ENCODE peak calls at places on chromosomes 4 and X, in ten cellular contexts. G is mammary epithelial cell; C is heart left ventricle; U is sigmoid colon; I is WERI-Rb-1; L is suprapubic skin; E is thoracic aorta; J is transverse colon; D is AG04450; N is naive thymus-derived CD4-positive, alpha-beta T cell. M is an unnamed sample.

GRCh38 chrX:70033348-70033747 is 16.4 kb downstream of the AWAT2 start:
- DNase-seq in G (no peak), C (no peak), U (no peak), I (peak), L (no peak), E (no peak), J (no peak), D (no peak), N (no peak), M (peak)

GRCh38 chr4:165198329-165198728 is 9.0 kb upstream of the KLHL2 start:
- DNase-seq in G (peak), C (no peak), U (no peak), I (no peak), L (no peak), E (no peak), J (no peak), D (no peak), N (no peak), M (no peak)

GRCh38 chr4:136392576-136392975 is 1139.7 kb downstream of the PCDH18 start:
- DNase-seq in G (no peak), C (no peak), U (no peak), I (no peak), L (no peak), E (no peak), J (no peak), D (peak), N (no peak), M (peak)

GRCh38 chr4:76611164-76611563 is 176.1 kb downstream of the SHROOM3 start:
- DNase-seq in G (no peak), C (no peak), U (no peak), I (no peak), L (no peak), E (no peak), J (no peak), D (no peak), N (no peak), M (no peak)

GRCh38 chrX:80879916-80880315 is 70.2 kb upstream of the BRWD3 start:
- DNase-seq in G (peak), C (no peak), U (no peak), I (no peak), L (no peak), E (no peak), J (no peak), D (no peak), N (no peak), M (no peak)

GRCh38 chr4:187780070-187780469 is 215.5 kb upstream of the ZFP42 start:
- DNase-seq in G (no peak), C (no peak), U (no peak), I (no peak), L (no peak), E (no peak), J (peak), D (no peak), N (no peak), M (no peak)

GRCh38 chrX:131405497-131405896 is 116.4 kb upstream of the IGSF1 start:
- DNase-seq in G (no peak), C (no peak), U (no peak), I (no peak), L (no peak), E (no peak), J (no peak), D (no peak), N (no peak), M (no peak)

GRCh38 chrX:133415276-133416105 is at the start of gene GPC4:
- DNase-seq in G (peak), C (peak), U (peak), I (no peak), L (no peak), E (no peak), J (peak), D (no peak), N (no peak), M (peak)

GRCh38 chrX:39491548-39492297 is 606.0 kb downstream of the BCOR start:
- DNase-seq in G (no peak), C (no peak), U (no peak), I (peak), L (no peak), E (no peak), J (peak), D (no peak), N (peak), M (no peak)

GRCh38 chrX:64642482-64642881 is 247.2 kb upstream of the MTMR8 start:
- DNase-seq in G (no peak), C (no peak), U (no peak), I (peak), L (no peak), E (no peak), J (no peak), D (no peak), N (no peak), M (no peak)

GRCh38 chr4:73446336-73446938 is 10.4 kb downstream of the AFP start:
- DNase-seq in G (peak), C (no peak), U (no peak), I (peak), L (no peak), E (no peak), J (no peak), D (no peak), N (peak), M (peak)

GRCh38 chr4:16021804-16022560 is 59.0 kb upstream of the FGFBP2 start:
- DNase-seq in G (no peak), C (peak), U (no peak), I (no peak), L (no peak), E (no peak), J (no peak), D (no peak), N (no peak), M (no peak)

GRCh38 chr4:787561-787981 is 38.4 kb downstream of the CPLX1 start:
- DNase-seq in G (no peak), C (no peak), U (peak), I (no peak), L (no peak), E (no peak), J (no peak), D (no peak), N (no peak), M (no peak)

GRCh38 chr4:61994036-61994435 is 793.9 kb downstream of the ADGRL3 start:
- DNase-seq in G (peak), C (no peak), U (no peak), I (no peak), L (no peak), E (no peak), J (peak), D (no peak), N (no peak), M (peak)

GRCh38 chr4:34293459-34293858 is 1950.9 kb downstream of the ARAP2 start:
- DNase-seq in G (no peak), C (no peak), U (no peak), I (no peak), L (no peak), E (no peak), J (no peak), D (no peak), N (no peak), M (no peak)

GRCh38 chrX:905828-906566 is 275.4 kb downstream of the SHOX start:
- DNase-seq in G (no peak), C (no peak), U (no peak), I (no peak), L (no peak), E (no peak), J (no peak), D (no peak), N (no peak), M (peak)

GRCh38 chr4:177251237-177251636 is 58.4 kb upstream of the NEIL3 start:
- DNase-seq in G (no peak), C (no peak), U (no peak), I (no peak), L (no peak), E (no peak), J (peak), D (no peak), N (no peak), M (no peak)

GRCh38 chr4:37936889-37937498 is 23.2 kb upstream of the PTTG2 start:
- DNase-seq in G (no peak), C (peak), U (no peak), I (no peak), L (no peak), E (no peak), J (no peak), D (no peak), N (no peak), M (no peak)

GRCh38 chr4:105369988-105370387 is 103.9 kb downstream of the PPA2 start:
- DNase-seq in G (no peak), C (no peak), U (no peak), I (no peak), L (no peak), E (no peak), J (no peak), D (peak), N (no peak), M (no peak)

GRCh38 chr4:82842593-82842992 is 44.0 kb upstream of the SCD5 start:
- DNase-seq in G (no peak), C (no peak), U (no peak), I (no peak), L (no peak), E (no peak), J (no peak), D (no peak), N (no peak), M (peak)

GRCh38 chrX:135432881-135433521 is 11.3 kb downstream of the SMIM10L2A start:
- DNase-seq in G (no peak), C (no peak), U (no peak), I (no peak), L (no peak), E (no peak), J (no peak), D (no peak), N (no peak), M (no peak)

GRCh38 chrX:139204903-139205667 is 325.5 kb upstream of the F9 start:
- DNase-seq in G (peak), C (no peak), U (peak), I (no peak), L (no peak), E (no peak), J (peak), D (no peak), N (no peak), M (no peak)

GRCh38 chrX:30627818-30628652 is 25.2 kb upstream of the GK start:
- DNase-seq in G (no peak), C (no peak), U (no peak), I (no peak), L (no peak), E (no peak), J (no peak), D (no peak), N (no peak), M (no peak)

GRCh38 chr4:23875317-23875716 is 14.5 kb downstream of the PPARGC1A start:
- DNase-seq in G (no peak), C (no peak), U (no peak), I (no peak), L (no peak), E (no peak), J (no peak), D (no peak), N (no peak), M (no peak)

GRCh38 chrX:19893722-19894121 is 6.3 kb upstream of the SH3KBP1 start:
- DNase-seq in G (no peak), C (no peak), U (no peak), I (no peak), L (no peak), E (no peak), J (no peak), D (no peak), N (no peak), M (peak)

GRCh38 chr4:63583561-63583960 is 825.7 kb downstream of the TECRL start:
- DNase-seq in G (no peak), C (no peak), U (no peak), I (no peak), L (no peak), E (no peak), J (no peak), D (no peak), N (no peak), M (no peak)

GRCh38 chr4:186840222-186840701 is 116.6 kb upstream of the FAT1 start:
- DNase-seq in G (no peak), C (peak), U (peak), I (no peak), L (no peak), E (no peak), J (peak), D (peak), N (no peak), M (peak)

GRCh38 chr4:17587094-17587822 is 10.3 kb downstream of the LAP3 start:
- DNase-seq in G (no peak), C (no peak), U (no peak), I (no peak), L (no peak), E (no peak), J (no peak), D (no peak), N (no peak), M (no peak)

GRCh38 chr4:6499241-6499605 is 26.8 kb upstream of the PPP2R2C start:
- DNase-seq in G (peak), C (no peak), U (no peak), I (no peak), L (peak), E (no peak), J (no peak), D (no peak), N (no peak), M (no peak)

GRCh38 chr4:64883087-64883926 is 474.1 kb upstream of the TECRL start:
- DNase-seq in G (no peak), C (no peak), U (no peak), I (no peak), L (no peak), E (no peak), J (no peak), D (no peak), N (no peak), M (no peak)

GRCh38 chr4:25177147-25177546 is 16.9 kb upstream of the SEPSECS start:
- DNase-seq in G (no peak), C (no peak), U (no peak), I (no peak), L (no peak), E (no peak), J (no peak), D (no peak), N (no peak), M (no peak)

GRCh38 chr4:25171451-25171850 is 11.2 kb upstream of the SEPSECS start:
- DNase-seq in G (no peak), C (no peak), U (no peak), I (no peak), L (no peak), E (no peak), J (no peak), D (no peak), N (no peak), M (no peak)

GRCh38 chr4:25174674-25175073 is 14.4 kb upstream of the SEPSECS start:
- DNase-seq in G (peak), C (no peak), U (no peak), I (no peak), L (no peak), E (no peak), J (no peak), D (no peak), N (no peak), M (no peak)

GRCh38 chr4:25169446-25169845 is 9.2 kb upstream of the SEPSECS start:
- DNase-seq in G (peak), C (no peak), U (no peak), I (no peak), L (no peak), E (no peak), J (no peak), D (no peak), N (no peak), M (no peak)

GRCh38 chr4:25172964-25173917 is 13.0 kb upstream of the SEPSECS start:
- DNase-seq in G (peak), C (peak), U (peak), I (no peak), L (no peak), E (peak), J (no peak), D (peak), N (no peak), M (peak)
- H3K27ac ChIP-seq in G (peak), C (peak), U (peak), I (no peak), L (peak), E (peak), J (peak), D (peak), N (no peak), M (peak)

GRCh38 chr4:151013944-151014343 is 1.1 kb downstream of the LRBA start:
- DNase-seq in G (no peak), C (no peak), U (no peak), I (no peak), L (no peak), E (no peak), J (no peak), D (no peak), N (no peak), M (no peak)
- H3K27ac ChIP-seq in G (peak), C (no peak), U (peak), I (no peak), L (no peak), E (no peak), J (peak), D (no peak), N (peak), M (no peak)

GRCh38 chr4:68494688-68495087 is 47.4 kb downstream of the TMPRSS11E start:
- DNase-seq in G (no peak), C (no peak), U (no peak), I (no peak), L (no peak), E (no peak), J (no peak), D (no peak), N (no peak), M (no peak)
- H3K27ac ChIP-seq in G (no peak), C (no peak), U (no peak), I (no peak), L (no peak), E (no peak), J (no peak), D (no peak), N (no peak), M (no peak)

DNA sequence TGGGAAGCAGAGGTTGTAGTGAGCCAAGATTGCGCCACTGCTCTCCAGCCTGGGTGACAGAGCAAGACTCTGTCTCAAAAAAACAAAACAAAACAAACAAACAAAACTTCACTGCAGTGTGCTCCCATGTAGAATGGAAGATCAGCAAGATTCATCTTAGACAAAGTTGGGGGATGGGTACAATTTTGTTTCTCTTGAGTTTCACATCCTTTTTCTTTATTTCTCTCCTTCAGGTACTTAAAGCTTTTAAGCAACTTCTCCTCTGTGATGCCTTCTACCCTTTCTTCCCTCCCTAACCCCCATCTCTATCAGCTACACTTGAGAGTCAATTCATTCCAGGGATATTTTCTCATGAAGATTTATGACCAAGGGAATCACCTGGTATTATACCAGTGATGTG is 15.5 kb upstream of the RBBP7 start:
- DNase-seq in G (no peak), C (no peak), U (no peak), I (no peak), L (no peak), E (no peak), J (no peak), D (no peak), N (no peak), M (no peak)
- H3K27ac ChIP-seq in G (no peak), C (no peak), U (no peak), I (no peak), L (no peak), E (no peak), J (no peak), D (no peak), N (no peak), M (no peak)

DNA sequence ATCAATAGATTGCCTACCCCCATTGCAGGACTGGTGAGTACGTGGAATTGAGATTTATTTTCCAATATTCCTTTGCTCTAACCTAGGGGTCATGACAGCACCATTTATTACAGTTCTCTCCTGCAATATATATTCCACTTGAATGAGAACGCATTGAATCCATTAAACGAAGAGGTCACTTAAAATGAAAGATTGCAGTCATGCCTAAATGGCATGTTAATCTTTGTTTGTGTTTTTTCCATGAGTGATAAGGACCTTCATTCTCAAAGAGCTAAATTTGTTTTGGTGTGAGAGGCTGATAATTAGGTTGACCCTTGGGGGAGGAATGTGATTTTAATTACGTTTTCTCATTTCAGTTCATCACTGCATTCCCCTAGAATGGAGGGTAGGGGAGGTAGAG is 13.5 kb upstream of the LIMCH1 start:
- DNase-seq in G (no peak), C (no peak), U (no peak), I (no peak), L (no peak), E (no peak), J (no peak), D (no peak), N (no peak), M (no peak)
- H3K27ac ChIP-seq in G (no peak), C (peak), U (no peak), I (no peak), L (no peak), E (no peak), J (no peak), D (no peak), N (no peak), M (no peak)

DNA sequence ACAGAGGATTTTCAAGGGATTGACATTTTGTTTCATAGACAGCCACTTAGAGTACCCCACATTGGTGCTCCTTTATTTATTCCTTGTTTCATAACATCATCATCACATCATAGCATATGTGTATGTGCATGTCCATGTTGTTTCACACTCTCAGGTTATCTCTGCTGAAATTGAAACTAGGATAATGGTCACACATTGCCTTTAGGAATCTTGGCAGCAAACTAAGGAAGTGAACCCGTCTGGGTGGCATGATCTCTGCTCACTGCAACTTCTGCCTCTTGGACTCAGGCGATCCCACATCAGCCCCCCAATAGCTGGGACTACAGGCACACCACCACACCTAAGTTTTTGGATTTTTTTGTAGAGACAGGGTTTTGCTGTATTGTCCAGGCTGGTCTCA is 234.2 kb upstream of the ANKRD50 start:
- DNase-seq in G (peak), C (no peak), U (no peak), I (no peak), L (no peak), E (no peak), J (no peak), D (no peak), N (no peak), M (no peak)
- H3K27ac ChIP-seq in G (no peak), C (no peak), U (no peak), I (no peak), L (no peak), E (no peak), J (no peak), D (no peak), N (no peak), M (no peak)

M was measured in brain microvascular endothelial cell.